ENCODE peak calls at places on chromosomes 1 and 21, in six cellular contexts. One of them, this sample, is unnamed.

GRCh38 chr1:97202981-97203380 is 481.4 kb downstream of the PTBP2 start:
- DNase-seq in T-helper 1 cell: no peak
- DNase-seq in GM19239: no peak
- DNase-seq in BJ: no peak
- DNase-seq in stimulated activated CD4-positive, alpha-beta T cell treated with anti-CD3 and anti-CD28 coated beads, Interleukin-4, amount 100 ng/mL, for 24 hours: no peak
- DNase-seq in stimulated activated CD8-positive, alpha-beta memory T cell treated with anti-CD3 and anti-CD28 coated beads, Interleukin-4, amount 100 ng/mL, for 1 hour: no peak
- DNase-seq in this sample: no peak

GRCh38 chr21:36694041-36694515 is 4.8 kb upstream of the SIM2 start:
- DNase-seq in T-helper 1 cell: no peak
- DNase-seq in GM19239: no peak
- DNase-seq in BJ: no peak
- DNase-seq in stimulated activated CD4-positive, alpha-beta T cell treated with anti-CD3 and anti-CD28 coated beads, Interleukin-4, amount 100 ng/mL, for 24 hours: no peak
- DNase-seq in stimulated activated CD8-positive, alpha-beta memory T cell treated with anti-CD3 and anti-CD28 coated beads, Interleukin-4, amount 100 ng/mL, for 1 hour: no peak
- DNase-seq in this sample: no peak

GRCh38 chr1:58785424-58786058 is 1.7 kb upstream of the JUN start:
- DNase-seq in T-helper 1 cell: no peak
- DNase-seq in GM19239: no peak
- DNase-seq in BJ: no peak
- DNase-seq in stimulated activated CD4-positive, alpha-beta T cell treated with anti-CD3 and anti-CD28 coated beads, Interleukin-4, amount 100 ng/mL, for 24 hours: peak
- DNase-seq in stimulated activated CD8-positive, alpha-beta memory T cell treated with anti-CD3 and anti-CD28 coated beads, Interleukin-4, amount 100 ng/mL, for 1 hour: no peak
- DNase-seq in this sample: no peak

GRCh38 chr1:228987736-228988506 is 252.6 kb downstream of the RHOU start:
- DNase-seq in T-helper 1 cell: no peak
- DNase-seq in GM19239: no peak
- DNase-seq in BJ: no peak
- DNase-seq in stimulated activated CD4-positive, alpha-beta T cell treated with anti-CD3 and anti-CD28 coated beads, Interleukin-4, amount 100 ng/mL, for 24 hours: no peak
- DNase-seq in stimulated activated CD8-positive, alpha-beta memory T cell treated with anti-CD3 and anti-CD28 coated beads, Interleukin-4, amount 100 ng/mL, for 1 hour: no peak
- DNase-seq in this sample: no peak

GRCh38 chr1:225428879-225429455 is 1.1 kb upstream of the LBR start:
- DNase-seq in T-helper 1 cell: no peak
- DNase-seq in GM19239: no peak
- DNase-seq in BJ: no peak
- DNase-seq in stimulated activated CD4-positive, alpha-beta T cell treated with anti-CD3 and anti-CD28 coated beads, Interleukin-4, amount 100 ng/mL, for 24 hours: no peak
- DNase-seq in stimulated activated CD8-positive, alpha-beta memory T cell treated with anti-CD3 and anti-CD28 coated beads, Interleukin-4, amount 100 ng/mL, for 1 hour: no peak
- DNase-seq in this sample: no peak

GRCh38 chr1:229244091-229244490 is 26.8 kb upstream of the RAB4A start:
- DNase-seq in T-helper 1 cell: no peak
- DNase-seq in GM19239: no peak
- DNase-seq in BJ: no peak
- DNase-seq in stimulated activated CD4-positive, alpha-beta T cell treated with anti-CD3 and anti-CD28 coated beads, Interleukin-4, amount 100 ng/mL, for 24 hours: no peak
- DNase-seq in stimulated activated CD8-positive, alpha-beta memory T cell treated with anti-CD3 and anti-CD28 coated beads, Interleukin-4, amount 100 ng/mL, for 1 hour: no peak
- DNase-seq in this sample: no peak

GRCh38 chr1:48906729-48907128 is 130.0 kb upstream of the BEND5 start:
- DNase-seq in T-helper 1 cell: no peak
- DNase-seq in GM19239: no peak
- DNase-seq in BJ: no peak
- DNase-seq in stimulated activated CD4-positive, alpha-beta T cell treated with anti-CD3 and anti-CD28 coated beads, Interleukin-4, amount 100 ng/mL, for 24 hours: no peak
- DNase-seq in stimulated activated CD8-positive, alpha-beta memory T cell treated with anti-CD3 and anti-CD28 coated beads, Interleukin-4, amount 100 ng/mL, for 1 hour: no peak
- DNase-seq in this sample: no peak

GRCh38 chr1:209412036-209412435 is 171.5 kb upstream of the CAMK1G start:
- DNase-seq in T-helper 1 cell: no peak
- DNase-seq in GM19239: no peak
- DNase-seq in BJ: no peak
- DNase-seq in stimulated activated CD4-positive, alpha-beta T cell treated with anti-CD3 and anti-CD28 coated beads, Interleukin-4, amount 100 ng/mL, for 24 hours: no peak
- DNase-seq in stimulated activated CD8-positive, alpha-beta memory T cell treated with anti-CD3 and anti-CD28 coated beads, Interleukin-4, amount 100 ng/mL, for 1 hour: no peak
- DNase-seq in this sample: no peak

GRCh38 chr21:25790122-25790951 is 55.6 kb downstream of the GABPA start:
- DNase-seq in T-helper 1 cell: no peak
- DNase-seq in GM19239: no peak
- DNase-seq in BJ: no peak
- DNase-seq in stimulated activated CD4-positive, alpha-beta T cell treated with anti-CD3 and anti-CD28 coated beads, Interleukin-4, amount 100 ng/mL, for 24 hours: no peak
- DNase-seq in stimulated activated CD8-positive, alpha-beta memory T cell treated with anti-CD3 and anti-CD28 coated beads, Interleukin-4, amount 100 ng/mL, for 1 hour: no peak
- DNase-seq in this sample: peak

GRCh38 chr1:248825909-248826760 is at the start of gene SH3BP5L:
- DNase-seq in T-helper 1 cell: peak
- DNase-seq in GM19239: peak
- DNase-seq in BJ: peak
- DNase-seq in stimulated activated CD4-positive, alpha-beta T cell treated with anti-CD3 and anti-CD28 coated beads, Interleukin-4, amount 100 ng/mL, for 24 hours: peak
- DNase-seq in stimulated activated CD8-positive, alpha-beta memory T cell treated with anti-CD3 and anti-CD28 coated beads, Interleukin-4, amount 100 ng/mL, for 1 hour: peak
- DNase-seq in this sample: peak

GRCh38 chr21:44463716-44464115 is 8.4 kb downstream of the LRRC3 start:
- DNase-seq in T-helper 1 cell: no peak
- DNase-seq in GM19239: no peak
- DNase-seq in BJ: no peak
- DNase-seq in stimulated activated CD4-positive, alpha-beta T cell treated with anti-CD3 and anti-CD28 coated beads, Interleukin-4, amount 100 ng/mL, for 24 hours: no peak
- DNase-seq in stimulated activated CD8-positive, alpha-beta memory T cell treated with anti-CD3 and anti-CD28 coated beads, Interleukin-4, amount 100 ng/mL, for 1 hour: no peak
- DNase-seq in this sample: no peak

GRCh38 chr1:55288245-55288644 is 73.1 kb upstream of the USP24 start:
- DNase-seq in T-helper 1 cell: no peak
- DNase-seq in GM19239: peak
- DNase-seq in BJ: no peak
- DNase-seq in stimulated activated CD4-positive, alpha-beta T cell treated with anti-CD3 and anti-CD28 coated beads, Interleukin-4, amount 100 ng/mL, for 24 hours: no peak
- DNase-seq in stimulated activated CD8-positive, alpha-beta memory T cell treated with anti-CD3 and anti-CD28 coated beads, Interleukin-4, amount 100 ng/mL, for 1 hour: no peak
- DNase-seq in this sample: no peak

GRCh38 chr1:31675161-31675560 is 28.7 kb downstream of the COL16A1 start:
- DNase-seq in T-helper 1 cell: no peak
- DNase-seq in GM19239: no peak
- DNase-seq in BJ: no peak
- DNase-seq in stimulated activated CD4-positive, alpha-beta T cell treated with anti-CD3 and anti-CD28 coated beads, Interleukin-4, amount 100 ng/mL, for 24 hours: no peak
- DNase-seq in stimulated activated CD8-positive, alpha-beta memory T cell treated with anti-CD3 and anti-CD28 coated beads, Interleukin-4, amount 100 ng/mL, for 1 hour: no peak
- DNase-seq in this sample: no peak

GRCh38 chr1:169933999-169934725 is 40.5 kb upstream of the SCYL3 start:
- DNase-seq in T-helper 1 cell: no peak
- DNase-seq in GM19239: no peak
- DNase-seq in BJ: no peak
- DNase-seq in stimulated activated CD4-positive, alpha-beta T cell treated with anti-CD3 and anti-CD28 coated beads, Interleukin-4, amount 100 ng/mL, for 24 hours: no peak
- DNase-seq in stimulated activated CD8-positive, alpha-beta memory T cell treated with anti-CD3 and anti-CD28 coated beads, Interleukin-4, amount 100 ng/mL, for 1 hour: no peak
- DNase-seq in this sample: no peak

GRCh38 chr1:6909401-6909800 is 124.1 kb downstream of the CAMTA1 start:
- DNase-seq in T-helper 1 cell: no peak
- DNase-seq in GM19239: no peak
- DNase-seq in BJ: no peak
- DNase-seq in stimulated activated CD4-positive, alpha-beta T cell treated with anti-CD3 and anti-CD28 coated beads, Interleukin-4, amount 100 ng/mL, for 24 hours: no peak
- DNase-seq in stimulated activated CD8-positive, alpha-beta memory T cell treated with anti-CD3 and anti-CD28 coated beads, Interleukin-4, amount 100 ng/mL, for 1 hour: no peak
- DNase-seq in this sample: no peak

GRCh38 chr1:170734412-170735175 is 70.7 kb downstream of the PRRX1 start:
- DNase-seq in T-helper 1 cell: no peak
- DNase-seq in GM19239: no peak
- DNase-seq in BJ: no peak
- DNase-seq in stimulated activated CD4-positive, alpha-beta T cell treated with anti-CD3 and anti-CD28 coated beads, Interleukin-4, amount 100 ng/mL, for 24 hours: no peak
- DNase-seq in stimulated activated CD8-positive, alpha-beta memory T cell treated with anti-CD3 and anti-CD28 coated beads, Interleukin-4, amount 100 ng/mL, for 1 hour: no peak
- DNase-seq in this sample: no peak

GRCh38 chr21:40548134-40548533 is 298.8 kb downstream of the DSCAM start:
- DNase-seq in T-helper 1 cell: no peak
- DNase-seq in GM19239: no peak
- DNase-seq in BJ: no peak
- DNase-seq in stimulated activated CD4-positive, alpha-beta T cell treated with anti-CD3 and anti-CD28 coated beads, Interleukin-4, amount 100 ng/mL, for 24 hours: no peak
- DNase-seq in stimulated activated CD8-positive, alpha-beta memory T cell treated with anti-CD3 and anti-CD28 coated beads, Interleukin-4, amount 100 ng/mL, for 1 hour: no peak
- DNase-seq in this sample: no peak

GRCh38 chr1:86499987-86500593 is 31.4 kb downstream of the CLCA1 start:
- DNase-seq in T-helper 1 cell: no peak
- DNase-seq in GM19239: no peak
- DNase-seq in BJ: no peak
- DNase-seq in stimulated activated CD4-positive, alpha-beta T cell treated with anti-CD3 and anti-CD28 coated beads, Interleukin-4, amount 100 ng/mL, for 24 hours: no peak
- DNase-seq in stimulated activated CD8-positive, alpha-beta memory T cell treated with anti-CD3 and anti-CD28 coated beads, Interleukin-4, amount 100 ng/mL, for 1 hour: no peak
- DNase-seq in this sample: no peak

GRCh38 chr1:158793604-158794003 is 12.6 kb upstream of the OR6N2 start:
- DNase-seq in T-helper 1 cell: no peak
- DNase-seq in GM19239: no peak
- DNase-seq in BJ: no peak
- DNase-seq in stimulated activated CD4-positive, alpha-beta T cell treated with anti-CD3 and anti-CD28 coated beads, Interleukin-4, amount 100 ng/mL, for 24 hours: peak
- DNase-seq in stimulated activated CD8-positive, alpha-beta memory T cell treated with anti-CD3 and anti-CD28 coated beads, Interleukin-4, amount 100 ng/mL, for 1 hour: no peak
- DNase-seq in this sample: no peak

This sample was measured in non-pigmented ciliary epithelial cell.